ENCODE peak calls at places on chromosomes 5 and 9, in ten cellular contexts. One of them, this sample, is unnamed.
A peak's percentile ranks its signal among the peaks of the same experiment; 100 is the strongest.

GRCh38 chr9:14311940-14312572 is 1.9 kb downstream of the NFIB start:
- DNase-seq in activated T-cell treated with anti-CD3 and anti-CD28 coated beads, Interleukin-2, amount 50 U/mL, for 48 hours: no peak
- DNase-seq in breast epithelium: no peak
- DNase-seq in stimulated activated CD4-positive, alpha-beta T cell treated with anti-CD3 and anti-CD28 coated beads, Interleukin-2, amount 100 ng/mL, for 48 hours: no peak
- DNase-seq in HFFc6: no peak
- DNase-seq in esophagus muscularis mucosa: no peak
- DNase-seq in heart left ventricle: no peak
- DNase-seq in CD4-positive, alpha-beta T cell: no peak
- DNase-seq in HFF-Myc: no peak
- DNase-seq in PC-9: no peak
- DNase-seq in this sample: no peak

GRCh38 chr9:86454701-86455402 is 100.6 kb upstream of the TUT7 start:
- DNase-seq in activated T-cell treated with anti-CD3 and anti-CD28 coated beads, Interleukin-2, amount 50 U/mL, for 48 hours: no peak
- DNase-seq in breast epithelium: no peak
- DNase-seq in stimulated activated CD4-positive, alpha-beta T cell treated with anti-CD3 and anti-CD28 coated beads, Interleukin-2, amount 100 ng/mL, for 48 hours: no peak
- DNase-seq in HFFc6: no peak
- DNase-seq in esophagus muscularis mucosa: no peak
- DNase-seq in heart left ventricle: no peak
- DNase-seq in CD4-positive, alpha-beta T cell: no peak
- DNase-seq in HFF-Myc: no peak
- DNase-seq in PC-9: no peak
- DNase-seq in this sample: no peak

GRCh38 chr5:147911427-147911826 is 5.1 kb upstream of the C5orf46 start:
- DNase-seq in activated T-cell treated with anti-CD3 and anti-CD28 coated beads, Interleukin-2, amount 50 U/mL, for 48 hours: no peak
- DNase-seq in breast epithelium: peak; percentile 80
- DNase-seq in stimulated activated CD4-positive, alpha-beta T cell treated with anti-CD3 and anti-CD28 coated beads, Interleukin-2, amount 100 ng/mL, for 48 hours: no peak
- DNase-seq in HFFc6: no peak
- DNase-seq in esophagus muscularis mucosa: no peak
- DNase-seq in heart left ventricle: peak; percentile 81
- DNase-seq in CD4-positive, alpha-beta T cell: no peak
- DNase-seq in HFF-Myc: no peak
- DNase-seq in PC-9: no peak
- DNase-seq in this sample: no peak

GRCh38 chr9:91433180-91433579 is 9.5 kb upstream of the NFIL3 start:
- DNase-seq in activated T-cell treated with anti-CD3 and anti-CD28 coated beads, Interleukin-2, amount 50 U/mL, for 48 hours: no peak
- DNase-seq in breast epithelium: no peak
- DNase-seq in stimulated activated CD4-positive, alpha-beta T cell treated with anti-CD3 and anti-CD28 coated beads, Interleukin-2, amount 100 ng/mL, for 48 hours: no peak
- DNase-seq in HFFc6: peak; percentile 93
- DNase-seq in esophagus muscularis mucosa: no peak
- DNase-seq in heart left ventricle: no peak
- DNase-seq in CD4-positive, alpha-beta T cell: no peak
- DNase-seq in HFF-Myc: peak; percentile 75
- DNase-seq in PC-9: peak; percentile 38
- DNase-seq in this sample: no peak

GRCh38 chr5:530001-530400 is 5.8 kb upstream of the SLC9A3 start:
- DNase-seq in activated T-cell treated with anti-CD3 and anti-CD28 coated beads, Interleukin-2, amount 50 U/mL, for 48 hours: no peak
- DNase-seq in breast epithelium: no peak
- DNase-seq in stimulated activated CD4-positive, alpha-beta T cell treated with anti-CD3 and anti-CD28 coated beads, Interleukin-2, amount 100 ng/mL, for 48 hours: no peak
- DNase-seq in HFFc6: no peak
- DNase-seq in esophagus muscularis mucosa: no peak
- DNase-seq in heart left ventricle: no peak
- DNase-seq in CD4-positive, alpha-beta T cell: no peak
- DNase-seq in HFF-Myc: no peak
- DNase-seq in PC-9: no peak
- DNase-seq in this sample: no peak

GRCh38 chr5:92147263-92147662 is 764.1 kb upstream of the ARRDC3 start:
- DNase-seq in activated T-cell treated with anti-CD3 and anti-CD28 coated beads, Interleukin-2, amount 50 U/mL, for 48 hours: no peak
- DNase-seq in breast epithelium: no peak
- DNase-seq in stimulated activated CD4-positive, alpha-beta T cell treated with anti-CD3 and anti-CD28 coated beads, Interleukin-2, amount 100 ng/mL, for 48 hours: no peak
- DNase-seq in HFFc6: no peak
- DNase-seq in esophagus muscularis mucosa: no peak
- DNase-seq in heart left ventricle: no peak
- DNase-seq in CD4-positive, alpha-beta T cell: no peak
- DNase-seq in HFF-Myc: no peak
- DNase-seq in PC-9: no peak
- DNase-seq in this sample: no peak

GRCh38 chr9:108396618-108397017 is 459.2 kb downstream of the ACTL7B start:
- DNase-seq in activated T-cell treated with anti-CD3 and anti-CD28 coated beads, Interleukin-2, amount 50 U/mL, for 48 hours: no peak
- DNase-seq in breast epithelium: no peak
- DNase-seq in stimulated activated CD4-positive, alpha-beta T cell treated with anti-CD3 and anti-CD28 coated beads, Interleukin-2, amount 100 ng/mL, for 48 hours: no peak
- DNase-seq in HFFc6: no peak
- DNase-seq in esophagus muscularis mucosa: no peak
- DNase-seq in heart left ventricle: no peak
- DNase-seq in CD4-positive, alpha-beta T cell: no peak
- DNase-seq in HFF-Myc: no peak
- DNase-seq in PC-9: no peak
- DNase-seq in this sample: no peak

GRCh38 chr9:114813717-114814418 is 8.0 kb upstream of the TNFSF15 start:
- DNase-seq in activated T-cell treated with anti-CD3 and anti-CD28 coated beads, Interleukin-2, amount 50 U/mL, for 48 hours: peak; percentile 26
- DNase-seq in breast epithelium: no peak
- DNase-seq in stimulated activated CD4-positive, alpha-beta T cell treated with anti-CD3 and anti-CD28 coated beads, Interleukin-2, amount 100 ng/mL, for 48 hours: no peak
- DNase-seq in HFFc6: no peak
- DNase-seq in esophagus muscularis mucosa: peak; percentile 70
- DNase-seq in heart left ventricle: no peak
- DNase-seq in CD4-positive, alpha-beta T cell: no peak
- DNase-seq in HFF-Myc: no peak
- DNase-seq in PC-9: no peak
- DNase-seq in this sample: no peak

GRCh38 chr9:96071245-96072124 is 196.0 kb downstream of the ERCC6L2 start:
- DNase-seq in activated T-cell treated with anti-CD3 and anti-CD28 coated beads, Interleukin-2, amount 50 U/mL, for 48 hours: peak; percentile 33
- DNase-seq in breast epithelium: no peak
- DNase-seq in stimulated activated CD4-positive, alpha-beta T cell treated with anti-CD3 and anti-CD28 coated beads, Interleukin-2, amount 100 ng/mL, for 48 hours: no peak
- DNase-seq in HFFc6: peak; percentile 47
- DNase-seq in esophagus muscularis mucosa: no peak
- DNase-seq in heart left ventricle: no peak
- DNase-seq in CD4-positive, alpha-beta T cell: no peak
- DNase-seq in HFF-Myc: no peak
- DNase-seq in PC-9: no peak
- DNase-seq in this sample: peak; percentile 9

GRCh38 chr9:136899196-136899595 is 12.9 kb downstream of the TRAF2 start:
- DNase-seq in activated T-cell treated with anti-CD3 and anti-CD28 coated beads, Interleukin-2, amount 50 U/mL, for 48 hours: no peak
- DNase-seq in breast epithelium: no peak
- DNase-seq in stimulated activated CD4-positive, alpha-beta T cell treated with anti-CD3 and anti-CD28 coated beads, Interleukin-2, amount 100 ng/mL, for 48 hours: no peak
- DNase-seq in HFFc6: no peak
- DNase-seq in esophagus muscularis mucosa: no peak
- DNase-seq in heart left ventricle: no peak
- DNase-seq in CD4-positive, alpha-beta T cell: no peak
- DNase-seq in HFF-Myc: no peak
- DNase-seq in PC-9: peak; percentile 59
- DNase-seq in this sample: no peak

GRCh38 chr9:16825971-16826370 is 44.5 kb downstream of the BNC2 start:
- DNase-seq in activated T-cell treated with anti-CD3 and anti-CD28 coated beads, Interleukin-2, amount 50 U/mL, for 48 hours: no peak
- DNase-seq in breast epithelium: no peak
- DNase-seq in stimulated activated CD4-positive, alpha-beta T cell treated with anti-CD3 and anti-CD28 coated beads, Interleukin-2, amount 100 ng/mL, for 48 hours: no peak
- DNase-seq in HFFc6: peak; percentile 70
- DNase-seq in esophagus muscularis mucosa: no peak
- DNase-seq in heart left ventricle: no peak
- DNase-seq in CD4-positive, alpha-beta T cell: no peak
- DNase-seq in HFF-Myc: peak; percentile 92
- DNase-seq in PC-9: no peak
- DNase-seq in this sample: no peak

GRCh38 chr9:98240475-98240874 is 15.0 kb downstream of the TBC1D2 start:
- DNase-seq in activated T-cell treated with anti-CD3 and anti-CD28 coated beads, Interleukin-2, amount 50 U/mL, for 48 hours: no peak
- DNase-seq in breast epithelium: no peak
- DNase-seq in stimulated activated CD4-positive, alpha-beta T cell treated with anti-CD3 and anti-CD28 coated beads, Interleukin-2, amount 100 ng/mL, for 48 hours: no peak
- DNase-seq in HFFc6: no peak
- DNase-seq in esophagus muscularis mucosa: no peak
- DNase-seq in heart left ventricle: no peak
- DNase-seq in CD4-positive, alpha-beta T cell: no peak
- DNase-seq in HFF-Myc: no peak
- DNase-seq in PC-9: no peak
- DNase-seq in this sample: no peak

GRCh38 chr5:168740055-168740820 is 161.1 kb upstream of the PANK3 start:
- DNase-seq in activated T-cell treated with anti-CD3 and anti-CD28 coated beads, Interleukin-2, amount 50 U/mL, for 48 hours: no peak
- DNase-seq in breast epithelium: no peak
- DNase-seq in stimulated activated CD4-positive, alpha-beta T cell treated with anti-CD3 and anti-CD28 coated beads, Interleukin-2, amount 100 ng/mL, for 48 hours: no peak
- DNase-seq in HFFc6: no peak
- DNase-seq in esophagus muscularis mucosa: no peak
- DNase-seq in heart left ventricle: no peak
- DNase-seq in CD4-positive, alpha-beta T cell: no peak
- DNase-seq in HFF-Myc: no peak
- DNase-seq in PC-9: no peak
- DNase-seq in this sample: no peak

GRCh38 chr9:88006511-88007290 is 32.4 kb upstream of the CDK20 start:
- DNase-seq in activated T-cell treated with anti-CD3 and anti-CD28 coated beads, Interleukin-2, amount 50 U/mL, for 48 hours: no peak
- DNase-seq in breast epithelium: no peak
- DNase-seq in stimulated activated CD4-positive, alpha-beta T cell treated with anti-CD3 and anti-CD28 coated beads, Interleukin-2, amount 100 ng/mL, for 48 hours: no peak
- DNase-seq in HFFc6: no peak
- DNase-seq in esophagus muscularis mucosa: no peak
- DNase-seq in heart left ventricle: no peak
- DNase-seq in CD4-positive, alpha-beta T cell: no peak
- DNase-seq in HFF-Myc: no peak
- DNase-seq in PC-9: no peak
- DNase-seq in this sample: no peak

GRCh38 chr5:55226027-55226933 is 835 bp downstream of the MCIDAS start:
- DNase-seq in activated T-cell treated with anti-CD3 and anti-CD28 coated beads, Interleukin-2, amount 50 U/mL, for 48 hours: peak; percentile 86
- DNase-seq in breast epithelium: no peak
- DNase-seq in stimulated activated CD4-positive, alpha-beta T cell treated with anti-CD3 and anti-CD28 coated beads, Interleukin-2, amount 100 ng/mL, for 48 hours: peak; percentile 69
- DNase-seq in HFFc6: peak; percentile 5
- DNase-seq in esophagus muscularis mucosa: peak; percentile 10
- DNase-seq in heart left ventricle: peak; percentile 26
- DNase-seq in CD4-positive, alpha-beta T cell: peak; percentile 35
- DNase-seq in HFF-Myc: no peak
- DNase-seq in PC-9: peak; percentile 65
- DNase-seq in this sample: peak; percentile 55

GRCh38 chr5:168295574-168296201 is 4.2 kb downstream of the WWC1 start:
- DNase-seq in activated T-cell treated with anti-CD3 and anti-CD28 coated beads, Interleukin-2, amount 50 U/mL, for 48 hours: no peak
- DNase-seq in breast epithelium: peak; percentile 69
- DNase-seq in stimulated activated CD4-positive, alpha-beta T cell treated with anti-CD3 and anti-CD28 coated beads, Interleukin-2, amount 100 ng/mL, for 48 hours: no peak
- DNase-seq in HFFc6: peak; percentile 48
- DNase-seq in esophagus muscularis mucosa: no peak
- DNase-seq in heart left ventricle: no peak
- DNase-seq in CD4-positive, alpha-beta T cell: no peak
- DNase-seq in HFF-Myc: no peak
- DNase-seq in PC-9: peak; percentile 82
- DNase-seq in this sample: no peak

GRCh38 chr9:69012690-69013403 is 1.1 kb downstream of the PRKACG start:
- DNase-seq in activated T-cell treated with anti-CD3 and anti-CD28 coated beads, Interleukin-2, amount 50 U/mL, for 48 hours: no peak
- DNase-seq in breast epithelium: no peak
- DNase-seq in stimulated activated CD4-positive, alpha-beta T cell treated with anti-CD3 and anti-CD28 coated beads, Interleukin-2, amount 100 ng/mL, for 48 hours: no peak
- DNase-seq in HFFc6: no peak
- DNase-seq in esophagus muscularis mucosa: no peak
- DNase-seq in heart left ventricle: no peak
- DNase-seq in CD4-positive, alpha-beta T cell: no peak
- DNase-seq in HFF-Myc: no peak
- DNase-seq in PC-9: no peak
- DNase-seq in this sample: peak; percentile 14

GRCh38 chr5:167918492-167919267 is 372.8 kb upstream of the WWC1 start:
- DNase-seq in activated T-cell treated with anti-CD3 and anti-CD28 coated beads, Interleukin-2, amount 50 U/mL, for 48 hours: no peak
- DNase-seq in breast epithelium: no peak
- DNase-seq in stimulated activated CD4-positive, alpha-beta T cell treated with anti-CD3 and anti-CD28 coated beads, Interleukin-2, amount 100 ng/mL, for 48 hours: no peak
- DNase-seq in HFFc6: no peak
- DNase-seq in esophagus muscularis mucosa: no peak
- DNase-seq in heart left ventricle: peak; percentile 31
- DNase-seq in CD4-positive, alpha-beta T cell: no peak
- DNase-seq in HFF-Myc: no peak
- DNase-seq in PC-9: no peak
- DNase-seq in this sample: no peak

This sample was measured in stimulated activated naive B cell treated with anti-CD40 and anti-IgM and Interleukin-4, amounts not matched to agents 10 μg/mL and 1 μg/mL and 100 μg/mL, for 72 hours.